ENCODE peak calls at places on chromosomes 2 and 18, in five cellular contexts. W, P, D, T and M are unnamed samples.

GRCh38 chr2:187169108-187169713 is 278.8 kb downstream of the CALCRL start:
- DNase-seq in W (no peak), P (no peak), D (no peak), T (no peak), M (no peak)

GRCh38 chr18:3281456-3282400 is 19.8 kb downstream of the MYL12B start:
- DNase-seq in W (no peak), P (peak; percentile 78), D (no peak), T (no peak), M (no peak)

GRCh38 chr2:131417886-131418285 is 53.9 kb upstream of the RAB6D start:
- DNase-seq in W (no peak), P (no peak), D (no peak), T (no peak), M (no peak)

GRCh38 chr2:200252661-200253067 is 53.8 kb upstream of the SPATS2L start:
- DNase-seq in W (no peak), P (no peak), D (no peak), T (no peak), M (no peak)

GRCh38 chr2:148021059-148021985 is at the start of gene MBD5:
- DNase-seq in W (no peak), P (peak; percentile 37), D (peak; percentile 77), T (peak; percentile 71), M (peak; percentile 3)

GRCh38 chr2:219541611-219542180 is 1.9 kb downstream of the CHPF start:
- DNase-seq in W (peak; percentile 68), P (peak; percentile 89), D (peak; percentile 94), T (peak; percentile 95), M (peak; percentile 93)

GRCh38 chr2:224802407-224802806 is 86.2 kb upstream of the CCDC195 start:
- DNase-seq in W (no peak), P (no peak), D (no peak), T (no peak), M (no peak)

GRCh38 chr2:95350320-95351079 is 52.0 kb upstream of the FAHD2A start:
- DNase-seq in W (no peak), P (no peak), D (peak; percentile 20), T (peak; percentile 17), M (no peak)

GRCh38 chr18:79508565-79509535 is 113.1 kb downstream of the NFATC1 start:
- DNase-seq in W (peak; percentile 20), P (no peak), D (no peak), T (peak; percentile 87), M (no peak)

GRCh38 chr2:113858764-113859163 is 31.1 kb upstream of the ACTR3 start:
- DNase-seq in W (no peak), P (peak; percentile 67), D (no peak), T (peak; percentile 72), M (no peak)

GRCh38 chr2:111673526-111673925 is 210.5 kb downstream of the ANAPC1 start:
- DNase-seq in W (no peak), P (no peak), D (peak; percentile 9), T (no peak), M (no peak)

GRCh38 chr2:141187063-141187429 is 943.8 kb downstream of the LRP1B start:
- DNase-seq in W (no peak), P (no peak), D (no peak), T (no peak), M (no peak)

GRCh38 chr2:36300697-36301096 is 54.9 kb upstream of the CRIM1 start:
- DNase-seq in W (no peak), P (no peak), D (no peak), T (no peak), M (no peak)

GRCh38 chr2:212692466-212692865 is 153.9 kb upstream of the ERBB4 start:
- DNase-seq in W (no peak), P (no peak), D (no peak), T (no peak), M (no peak)

GRCh38 chr2:83665894-83666293 is 793.2 kb downstream of the SUCLG1 start:
- DNase-seq in W (no peak), P (peak; percentile 84), D (no peak), T (no peak), M (no peak)

GRCh38 chr18:1371724-1372123 is 467.1 kb downstream of the ADCYAP1 start:
- DNase-seq in W (no peak), P (no peak), D (no peak), T (no peak), M (no peak)

GRCh38 chr18:70490008-70490933 is 201.4 kb downstream of the SOCS6 start:
- DNase-seq in W (no peak), P (peak; percentile 49), D (no peak), T (peak; percentile 49), M (no peak)

GRCh38 chr2:216863946-216864345 is 4.1 kb upstream of the TNP1 start:
- DNase-seq in W (no peak), P (no peak), D (no peak), T (no peak), M (no peak)

GRCh38 chr2:53787255-53787910 is 539 bp downstream of the ERLEC1 start:
- DNase-seq in W (no peak), P (peak; percentile 9), D (no peak), T (no peak), M (no peak)
- TF ChIP-seq POLR2A in W (no peak), P (no peak), D (no peak), T (no peak), M (no peak)

DNA sequence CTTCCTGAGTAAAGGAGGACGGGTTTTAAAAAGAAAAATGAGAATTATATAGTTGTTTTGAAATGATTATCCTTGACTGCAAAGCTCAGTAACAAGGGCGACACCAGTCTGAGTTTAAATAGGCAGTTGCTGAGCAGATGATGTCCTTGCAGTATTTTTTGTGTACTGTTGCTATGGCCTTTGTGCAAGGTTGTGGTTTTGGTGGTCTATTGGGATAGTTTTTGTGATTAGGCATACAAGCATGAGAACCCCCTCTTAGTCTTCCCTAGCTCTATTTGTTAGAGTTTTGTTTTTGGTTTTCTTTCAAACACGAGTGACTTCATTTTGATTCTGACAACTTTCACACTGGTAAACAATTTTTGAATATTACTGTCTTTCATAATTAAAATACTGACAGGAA is 64.1 kb downstream of the TAF4B start:
- DNase-seq in W (no peak), P (no peak), D (no peak), T (no peak), M (no peak)
- TF ChIP-seq POLR2A in W (no peak), P (no peak), D (no peak), T (no peak), M (no peak)

DNA sequence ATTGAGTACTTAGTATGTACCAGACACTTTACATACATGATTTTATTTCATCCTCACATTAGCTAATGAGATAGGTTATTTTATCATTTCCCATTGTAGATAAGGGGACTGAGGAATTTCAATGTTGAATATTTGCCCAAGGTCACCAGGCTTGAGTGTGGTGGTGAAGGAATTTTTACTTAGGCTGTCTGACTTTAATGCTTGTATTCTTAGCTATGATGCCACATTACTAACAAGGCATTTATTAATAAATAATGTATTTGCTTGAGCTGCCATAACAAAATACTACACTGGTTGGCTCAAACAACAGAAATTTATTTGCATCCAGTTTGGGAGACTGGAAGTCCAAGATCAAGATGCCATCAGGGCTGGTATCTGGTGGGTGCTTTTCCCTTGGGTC is 250.9 kb downstream of the GPD2 start:
- DNase-seq in W (no peak), P (no peak), D (no peak), T (no peak), M (no peak)
- TF ChIP-seq POLR2A in W (no peak), P (no peak), D (no peak), T (no peak), M (no peak)

GRCh38 chr2:121649652-121650553 is 641 bp upstream of the CLASP1 start:
- DNase-seq in W (peak; percentile 88), P (peak; percentile 95), D (peak; percentile 95), T (peak; percentile 96), M (peak; percentile 52)
- TF ChIP-seq POLR2A in W (no peak), P (peak; percentile 22), D (no peak), T (no peak), M (peak; percentile 6)

GRCh38 chr2:68157402-68158133 is at the start of gene PNO1:
- DNase-seq in W (peak; percentile 95), P (peak; percentile 97), D (peak; percentile 98), T (peak; percentile 98), M (peak; percentile 77)
- TF ChIP-seq POLR2A in W (no peak), P (peak; percentile 59), D (no peak), T (peak; percentile 25), M (no peak)

GRCh38 chr2:97995734-97996624 is at the start of gene TMEM131:
- DNase-seq in W (peak; percentile 95), P (peak; percentile 95), D (peak; percentile 97), T (peak; percentile 97), M (peak; percentile 81)
- TF ChIP-seq POLR2A in W (peak; percentile 75), P (peak; percentile 95), D (peak; percentile 49), T (peak; percentile 85), M (peak; percentile 48)

GRCh38 chr2:241235859-241236593 is 47.5 kb downstream of the ANO7 start:
- DNase-seq in W (no peak), P (no peak), D (no peak), T (no peak), M (no peak)

GRCh38 chr2:241235396-241235795 is 46.9 kb downstream of the ANO7 start:
- DNase-seq in W (no peak), P (no peak), D (no peak), T (no peak), M (no peak)

GRCh38 chr2:241234962-241235361 is 46.5 kb downstream of the ANO7 start:
- DNase-seq in W (no peak), P (no peak), D (no peak), T (no peak), M (no peak)

GRCh38 chr2:241232736-241233575 is 44.5 kb downstream of the ANO7 start:
- DNase-seq in W (no peak), P (no peak), D (no peak), T (no peak), M (no peak)

GRCh38 chr2:241234066-241234790 is 45.8 kb downstream of the ANO7 start:
- DNase-seq in W (no peak), P (no peak), D (no peak), T (no peak), M (no peak)
- TF ChIP-seq POLR2A in W (no peak), P (no peak), D (no peak), T (no peak), M (peak; percentile 48)